ENCODE peak calls at places on chromosomes 4 and X, in seven cellular contexts. W is esophagus squamous epithelium, D is uterus, Z is body of pancreas, C is heart left ventricle, S is ovary, X is sigmoid colon. N is an unnamed sample.

GRCh38 chr4:107665001-107665400 is 55.0 kb downstream of the PAPSS1 start:
- DNase-seq in W (no peak), D (no peak), Z (no peak), C (no peak), S (no peak), X (no peak), N (no peak)

GRCh38 chrX:151004085-151004484 is 20.9 kb downstream of the HMGB3 start:
- DNase-seq in W (no peak), D (no peak), Z (no peak), C (no peak), S (no peak), X (no peak), N (no peak)

GRCh38 chrX:136250191-136251041 is 784 bp downstream of the MAP7D3 start:
- DNase-seq in W (no peak), D (no peak), Z (no peak), C (peak; percentile 31), S (no peak), X (no peak), N (no peak)

GRCh38 chr4:140049024-140049923 is 104.7 kb downstream of the MAML3 start:
- DNase-seq in W (no peak), D (peak; percentile 64), Z (peak; percentile 71), C (peak; percentile 54), S (peak; percentile 78), X (peak; percentile 72), N (no peak)

GRCh38 chr4:55326629-55327028 is 19.4 kb upstream of the SRD5A3 start:
- DNase-seq in W (no peak), D (no peak), Z (no peak), C (no peak), S (no peak), X (no peak), N (no peak)

GRCh38 chrX:86002076-86002896 is 45.1 kb downstream of the CHM start:
- DNase-seq in W (no peak), D (no peak), Z (peak; percentile 7), C (no peak), S (no peak), X (no peak), N (no peak)

GRCh38 chr4:109411964-109412363 is 21.7 kb upstream of the SEC24B start:
- DNase-seq in W (no peak), D (no peak), Z (peak; percentile 41), C (peak; percentile 62), S (peak; percentile 17), X (no peak), N (no peak)

GRCh38 chr4:171629737-171630136 is 183.5 kb upstream of the GALNTL6 start:
- DNase-seq in W (no peak), D (no peak), Z (no peak), C (no peak), S (no peak), X (no peak), N (no peak)

GRCh38 chr4:176795441-176795840 is 2.7 kb upstream of the VEGFC start:
- DNase-seq in W (no peak), D (no peak), Z (no peak), C (no peak), S (no peak), X (no peak), N (no peak)

GRCh38 chr4:54229631-54230478 is 762 bp downstream of the PDGFRA start:
- DNase-seq in W (no peak), D (peak; percentile 25), Z (peak; percentile 29), C (no peak), S (peak; percentile 56), X (no peak), N (no peak)

GRCh38 chrX:111784667-111785066 is 91.3 kb upstream of the TRPC5OS start:
- DNase-seq in W (no peak), D (no peak), Z (no peak), C (no peak), S (no peak), X (no peak), N (no peak)

GRCh38 chrX:38652934-38653442 is 91.6 kb downstream of the TSPAN7 start:
- DNase-seq in W (no peak), D (no peak), Z (no peak), C (no peak), S (no peak), X (no peak), N (no peak)

GRCh38 chrX:9927638-9928037 is 39.5 kb upstream of the CLDN34 start:
- DNase-seq in W (no peak), D (no peak), Z (no peak), C (no peak), S (no peak), X (no peak), N (no peak)

GRCh38 chrX:37942170-37942569 is 64.2 kb upstream of the SYTL5 start:
- DNase-seq in W (no peak), D (no peak), Z (no peak), C (no peak), S (no peak), X (no peak), N (no peak)

GRCh38 chr4:38868055-38868965 is 704 bp downstream of the FAM114A1 start:
- DNase-seq in W (no peak), D (peak; percentile 63), Z (peak; percentile 50), C (peak; percentile 71), S (peak; percentile 70), X (peak; percentile 88), N (no peak)

GRCh38 chr4:153209410-153209809 is 5.2 kb downstream of the TRIM2 start:
- DNase-seq in W (no peak), D (no peak), Z (no peak), C (no peak), S (no peak), X (no peak), N (no peak)

GRCh38 chr4:145819246-145820181 is 119.1 kb downstream of the ZNF827 start:
- DNase-seq in W (no peak), D (no peak), Z (peak; percentile 11), C (no peak), S (no peak), X (no peak), N (no peak)

GRCh38 chrX:135984220-135984619 is 1.0 kb upstream of the SLC9A6 start:
- DNase-seq in W (no peak), D (no peak), Z (no peak), C (no peak), S (no peak), X (no peak), N (no peak)

GRCh38 chr4:30208731-30209435 is 511.3 kb upstream of the PCDH7 start:
- DNase-seq in W (no peak), D (no peak), Z (no peak), C (no peak), S (no peak), X (no peak), N (no peak)

GRCh38 chr4:39682133-39682532 is 15.8 kb upstream of the UBE2K start:
- DNase-seq in W (no peak), D (no peak), Z (no peak), C (no peak), S (no peak), X (no peak), N (no peak)

GRCh38 chr4:157045507-157046127 is 30.3 kb upstream of the GLRB start:
- DNase-seq in W (no peak), D (no peak), Z (peak; percentile 47), C (no peak), S (peak; percentile 30), X (peak; percentile 66), N (peak; percentile 5)

GRCh38 chrX:130120321-130120731 is 10.0 kb upstream of the ELF4 start:
- DNase-seq in W (no peak), D (no peak), Z (no peak), C (no peak), S (peak; percentile 39), X (no peak), N (peak; percentile 43)

GRCh38 chrX:130118941-130119640 is 8.8 kb upstream of the ELF4 start:
- DNase-seq in W (no peak), D (peak; percentile 38), Z (no peak), C (no peak), S (no peak), X (no peak), N (no peak)

GRCh38 chrX:130121505-130121800 is 11.2 kb upstream of the ELF4 start:
- DNase-seq in W (no peak), D (no peak), Z (no peak), C (no peak), S (no peak), X (no peak), N (no peak)

GRCh38 chrX:130118396-130118795 is 8.1 kb upstream of the ELF4 start:
- DNase-seq in W (no peak), D (peak; percentile 37), Z (no peak), C (no peak), S (no peak), X (no peak), N (no peak)

GRCh38 chrX:130120746-130121504 is 10.6 kb upstream of the ELF4 start:
- DNase-seq in W (no peak), D (peak; percentile 78), Z (peak; percentile 64), C (peak; percentile 81), S (peak; percentile 83), X (peak; percentile 89), N (peak; percentile 69)
- TF ChIP-seq POLR2A in W (no peak), D (peak; percentile 11), Z (peak; percentile 22), C (no peak), S (no peak), X (no peak), N (no peak)

GRCh38 chrX:105744291-105744690 is 78.0 kb upstream of the NRK start:
- DNase-seq in W (no peak), D (no peak), Z (no peak), C (no peak), S (no peak), X (no peak), N (no peak)
- TF ChIP-seq POLR2A in W (no peak), D (no peak), Z (no peak), C (no peak), S (no peak), X (no peak), N (no peak)

GRCh38 chrX:116436358-116436816 is at the start of gene SLC6A14:
- DNase-seq in W (no peak), D (no peak), Z (peak; percentile 42), C (no peak), S (no peak), X (no peak), N (no peak)
- TF ChIP-seq POLR2A in W (no peak), D (no peak), Z (no peak), C (no peak), S (no peak), X (no peak), N (no peak)

GRCh38 chr4:184648220-184649025 is 824 bp downstream of the CASP3 start:
- DNase-seq in W (peak; percentile 12), D (peak; percentile 64), Z (peak; percentile 74), C (peak; percentile 80), S (peak; percentile 60), X (peak; percentile 87), N (no peak)
- TF ChIP-seq POLR2A in W (no peak), D (no peak), Z (no peak), C (no peak), S (no peak), X (no peak), N (no peak)

GRCh38 chr4:1201851-1202525 is 29.6 kb upstream of the SPON2 start:
- DNase-seq in W (peak; percentile 49), D (peak; percentile 85), Z (peak; percentile 51), C (peak; percentile 69), S (peak; percentile 80), X (peak; percentile 96), N (peak; percentile 70)
- TF ChIP-seq POLR2A in W (no peak), D (no peak), Z (no peak), C (no peak), S (no peak), X (peak; percentile 15), N (no peak)

GRCh38 chr4:4541661-4542570 is at the start of gene STX18:
- DNase-seq in W (peak; percentile 22), D (peak; percentile 85), Z (peak; percentile 88), C (peak; percentile 87), S (peak; percentile 79), X (peak; percentile 92), N (peak; percentile 85)
- TF ChIP-seq POLR2A in W (no peak), D (peak; percentile 38), Z (peak; percentile 89), C (peak; percentile 47), S (peak; percentile 64), X (peak; percentile 31), N (peak; percentile 62)

N was measured in GM12891.